ENCODE peak calls at places on chromosome 21, in ten cellular contexts. One of them, this sample, is unnamed. For H3K4me1, the result is how much of the 10 kb centered on the place peaks cover.

GRCh38 chr21:31281561-31281960 is 62.5 kb downstream of the TIAM1 start:
- DNase-seq in astrocyte: no peak
- DNase-seq in CD4-positive, CD25-positive, alpha-beta regulatory T cell: no peak
- DNase-seq in SJSA1: no peak
- DNase-seq in psoas muscle: no peak
- DNase-seq in A549: no peak
- DNase-seq in Caco-2: no peak
- DNase-seq in left ventricle myocardium inferior: no peak
- DNase-seq in upper lobe of right lung: no peak
- DNase-seq in cardiac muscle cell: no peak
- DNase-seq in this sample: no peak

GRCh38 chr21:33686386-33686785 is 44.1 kb downstream of the ITSN1 start:
- DNase-seq in CD4-positive, CD25-positive, alpha-beta regulatory T cell: no peak
- DNase-seq in SJSA1: no peak
- DNase-seq in Caco-2: no peak
- DNase-seq in A549: no peak
- DNase-seq in astrocyte: no peak
- DNase-seq in psoas muscle: no peak
- DNase-seq in left ventricle myocardium inferior: no peak
- DNase-seq in upper lobe of right lung: no peak
- DNase-seq in cardiac muscle cell: no peak
- DNase-seq in this sample: no peak

GRCh38 chr21:32771134-32771523 is 426 bp downstream of the PAXBP1 start:
- DNase-seq in upper lobe of right lung: peak
- DNase-seq in CD4-positive, CD25-positive, alpha-beta regulatory T cell: peak
- DNase-seq in psoas muscle: peak
- DNase-seq in SJSA1: peak
- DNase-seq in cardiac muscle cell: peak
- DNase-seq in Caco-2: peak
- DNase-seq in A549: peak
- DNase-seq in astrocyte: peak
- DNase-seq in left ventricle myocardium inferior: peak
- DNase-seq in this sample: no peak

GRCh38 chr21:30446969-30447368 is 6.9 kb downstream of the KRTAP15-1 start:
- DNase-seq in cardiac muscle cell: no peak
- DNase-seq in SJSA1: no peak
- DNase-seq in CD4-positive, CD25-positive, alpha-beta regulatory T cell: no peak
- DNase-seq in upper lobe of right lung: no peak
- DNase-seq in astrocyte: no peak
- DNase-seq in Caco-2: no peak
- DNase-seq in A549: no peak
- DNase-seq in psoas muscle: no peak
- DNase-seq in left ventricle myocardium inferior: no peak
- DNase-seq in this sample: no peak

GRCh38 chr21:16620921-16621320 is 891.1 kb downstream of the USP25 start:
- DNase-seq in left ventricle myocardium inferior: no peak
- DNase-seq in psoas muscle: no peak
- DNase-seq in CD4-positive, CD25-positive, alpha-beta regulatory T cell: no peak
- DNase-seq in Caco-2: no peak
- DNase-seq in A549: no peak
- DNase-seq in astrocyte: no peak
- DNase-seq in cardiac muscle cell: no peak
- DNase-seq in SJSA1: no peak
- DNase-seq in upper lobe of right lung: no peak
- DNase-seq in this sample: no peak

GRCh38 chr21:14527690-14528652 is 18.1 kb downstream of the SAMSN1 start:
- DNase-seq in psoas muscle: no peak
- DNase-seq in Caco-2: no peak
- DNase-seq in cardiac muscle cell: no peak
- DNase-seq in A549: no peak
- DNase-seq in astrocyte: no peak
- DNase-seq in SJSA1: no peak
- DNase-seq in CD4-positive, CD25-positive, alpha-beta regulatory T cell: no peak
- DNase-seq in left ventricle myocardium inferior: no peak
- DNase-seq in upper lobe of right lung: no peak
- DNase-seq in this sample: no peak

GRCh38 chr21:41186763-41187536 is 19.0 kb downstream of the BACE2 start:
- DNase-seq in A549: no peak
- DNase-seq in SJSA1: no peak
- DNase-seq in left ventricle myocardium inferior: no peak
- DNase-seq in upper lobe of right lung: no peak
- DNase-seq in Caco-2: no peak
- DNase-seq in psoas muscle: no peak
- DNase-seq in astrocyte: no peak
- DNase-seq in CD4-positive, CD25-positive, alpha-beta regulatory T cell: no peak
- DNase-seq in cardiac muscle cell: no peak
- DNase-seq in this sample: no peak

GRCh38 chr21:14284439-14284838 is 68.5 kb downstream of the RBM11 start:
- DNase-seq in Caco-2: no peak
- DNase-seq in psoas muscle: no peak
- DNase-seq in A549: no peak
- DNase-seq in SJSA1: no peak
- DNase-seq in astrocyte: no peak
- DNase-seq in upper lobe of right lung: no peak
- DNase-seq in cardiac muscle cell: no peak
- DNase-seq in left ventricle myocardium inferior: no peak
- DNase-seq in CD4-positive, CD25-positive, alpha-beta regulatory T cell: no peak
- DNase-seq in this sample: no peak

GRCh38 chr21:37829447-37829846 is 86.8 kb downstream of the KCNJ6 start:
- DNase-seq in upper lobe of right lung: no peak
- DNase-seq in CD4-positive, CD25-positive, alpha-beta regulatory T cell: no peak
- DNase-seq in Caco-2: no peak
- DNase-seq in A549: peak
- DNase-seq in SJSA1: peak
- DNase-seq in cardiac muscle cell: no peak
- DNase-seq in psoas muscle: no peak
- DNase-seq in astrocyte: peak
- DNase-seq in left ventricle myocardium inferior: no peak
- DNase-seq in this sample: no peak

GRCh38 chr21:32140212-32141008 is 138.4 kb downstream of the MIS18A start:
- DNase-seq in left ventricle myocardium inferior: no peak
- DNase-seq in Caco-2: no peak
- DNase-seq in astrocyte: no peak
- DNase-seq in SJSA1: no peak
- DNase-seq in A549: no peak
- DNase-seq in CD4-positive, CD25-positive, alpha-beta regulatory T cell: no peak
- DNase-seq in cardiac muscle cell: no peak
- DNase-seq in upper lobe of right lung: no peak
- DNase-seq in psoas muscle: no peak
- DNase-seq in this sample: no peak

GRCh38 chr21:36628096-36628495 is 70.8 kb upstream of the SIM2 start:
- DNase-seq in cardiac muscle cell: no peak
- DNase-seq in upper lobe of right lung: no peak
- DNase-seq in CD4-positive, CD25-positive, alpha-beta regulatory T cell: no peak
- DNase-seq in left ventricle myocardium inferior: no peak
- DNase-seq in A549: no peak
- DNase-seq in psoas muscle: no peak
- DNase-seq in astrocyte: no peak
- DNase-seq in SJSA1: no peak
- DNase-seq in Caco-2: no peak
- DNase-seq in this sample: no peak

GRCh38 chr21:41164052-41164451 is 3.9 kb upstream of the BACE2 start:
- DNase-seq in psoas muscle: no peak
- DNase-seq in cardiac muscle cell: no peak
- DNase-seq in CD4-positive, CD25-positive, alpha-beta regulatory T cell: no peak
- DNase-seq in upper lobe of right lung: no peak
- DNase-seq in left ventricle myocardium inferior: no peak
- DNase-seq in astrocyte: no peak
- DNase-seq in SJSA1: no peak
- DNase-seq in A549: no peak
- DNase-seq in Caco-2: no peak
- DNase-seq in this sample: no peak

GRCh38 chr21:17461582-17461981 is 51.3 kb upstream of the CXADR start:
- DNase-seq in CD4-positive, CD25-positive, alpha-beta regulatory T cell: no peak
- DNase-seq in left ventricle myocardium inferior: no peak
- DNase-seq in cardiac muscle cell: no peak
- DNase-seq in upper lobe of right lung: no peak
- DNase-seq in A549: peak
- DNase-seq in SJSA1: no peak
- DNase-seq in psoas muscle: no peak
- DNase-seq in Caco-2: no peak
- DNase-seq in astrocyte: peak
- DNase-seq in this sample: no peak

GRCh38 chr21:32824950-32825349 is 53.4 kb upstream of the PAXBP1 start:
- DNase-seq in psoas muscle: no peak
- DNase-seq in left ventricle myocardium inferior: no peak
- DNase-seq in SJSA1: no peak
- DNase-seq in Caco-2: no peak
- DNase-seq in A549: no peak
- DNase-seq in astrocyte: no peak
- DNase-seq in cardiac muscle cell: no peak
- DNase-seq in upper lobe of right lung: no peak
- DNase-seq in CD4-positive, CD25-positive, alpha-beta regulatory T cell: no peak
- DNase-seq in this sample: no peak

GRCh38 chr21:15289896-15290841 is 225.4 kb upstream of the NRIP1 start:
- DNase-seq in psoas muscle: peak
- DNase-seq in left ventricle myocardium inferior: peak
- DNase-seq in CD4-positive, CD25-positive, alpha-beta regulatory T cell: peak
- DNase-seq in Caco-2: peak
- DNase-seq in cardiac muscle cell: peak
- DNase-seq in SJSA1: no peak
- DNase-seq in astrocyte: no peak
- DNase-seq in upper lobe of right lung: peak
- DNase-seq in A549: no peak
- DNase-seq in this sample: peak

GRCh38 chr21:15279484-15279883 is 214.7 kb upstream of the NRIP1 start:
- DNase-seq in left ventricle myocardium inferior: no peak
- DNase-seq in SJSA1: no peak
- DNase-seq in cardiac muscle cell: no peak
- DNase-seq in Caco-2: no peak
- DNase-seq in psoas muscle: no peak
- DNase-seq in CD4-positive, CD25-positive, alpha-beta regulatory T cell: no peak
- DNase-seq in A549: no peak
- DNase-seq in upper lobe of right lung: no peak
- DNase-seq in astrocyte: no peak
- DNase-seq in this sample: no peak

GRCh38 chr21:30984897-30985296 is 53.4 kb downstream of the KRTAP19-8 start:
- DNase-seq in upper lobe of right lung: no peak
- DNase-seq in cardiac muscle cell: no peak
- DNase-seq in CD4-positive, CD25-positive, alpha-beta regulatory T cell: no peak
- DNase-seq in Caco-2: no peak
- DNase-seq in SJSA1: no peak
- DNase-seq in astrocyte: no peak
- DNase-seq in A549: no peak
- DNase-seq in psoas muscle: no peak
- DNase-seq in left ventricle myocardium inferior: no peak
- DNase-seq in this sample: no peak

GRCh38 chr21:43597845-43598244 is 61.4 kb downstream of the HSF2BP start:
- DNase-seq in upper lobe of right lung: no peak
- DNase-seq in left ventricle myocardium inferior: no peak
- DNase-seq in A549: no peak
- DNase-seq in CD4-positive, CD25-positive, alpha-beta regulatory T cell: no peak
- DNase-seq in cardiac muscle cell: no peak
- DNase-seq in SJSA1: no peak
- DNase-seq in psoas muscle: no peak
- DNase-seq in astrocyte: no peak
- DNase-seq in Caco-2: no peak
- DNase-seq in this sample: no peak
- H3K4me1 ChIP-seq in upper lobe of right lung: under half
- H3K4me1 ChIP-seq in left ventricle myocardium inferior: under half
- H3K4me1 ChIP-seq in A549: half or more
- H3K4me1 ChIP-seq in CD4-positive, CD25-positive, alpha-beta regulatory T cell: under half
- H3K4me1 ChIP-seq in cardiac muscle cell: under half
- H3K4me1 ChIP-seq in SJSA1: half or more
- H3K4me1 ChIP-seq in psoas muscle: under half
- H3K4me1 ChIP-seq in astrocyte: under half
- H3K4me1 ChIP-seq in Caco-2: under half
- H3K4me1 ChIP-seq in this sample: under half

DNA sequence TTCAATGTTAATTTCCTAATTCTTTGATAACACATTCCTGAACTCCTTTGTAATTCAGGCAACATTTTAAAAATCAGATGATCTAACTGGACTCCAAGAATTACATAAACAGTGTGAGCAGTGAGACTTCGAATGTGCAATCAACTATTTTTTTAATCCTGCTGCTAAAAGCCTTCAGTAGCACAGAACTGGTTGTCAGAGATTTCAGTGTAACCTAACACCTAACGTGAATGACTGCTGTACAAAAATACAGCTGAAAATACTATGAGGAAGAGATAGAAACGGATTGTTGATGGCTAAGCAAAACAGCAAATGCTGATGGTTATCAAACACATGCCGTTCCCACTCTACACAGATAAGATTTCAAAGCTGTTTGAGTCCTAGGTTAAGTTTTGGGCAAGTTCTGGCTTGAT is 46.1 kb downstream of the APP start:
- DNase-seq in psoas muscle: no peak
- DNase-seq in Caco-2: no peak
- DNase-seq in astrocyte: peak
- DNase-seq in A549: no peak
- DNase-seq in CD4-positive, CD25-positive, alpha-beta regulatory T cell: no peak
- DNase-seq in upper lobe of right lung: no peak
- DNase-seq in SJSA1: no peak
- DNase-seq in cardiac muscle cell: peak
- DNase-seq in left ventricle myocardium inferior: no peak
- DNase-seq in this sample: no peak
- H3K4me1 ChIP-seq in psoas muscle: under half
- H3K4me1 ChIP-seq in Caco-2: half or more
- H3K4me1 ChIP-seq in astrocyte: under half
- H3K4me1 ChIP-seq in A549: half or more
- H3K4me1 ChIP-seq in CD4-positive, CD25-positive, alpha-beta regulatory T cell: under half
- H3K4me1 ChIP-seq in upper lobe of right lung: under half
- H3K4me1 ChIP-seq in SJSA1: half or more
- H3K4me1 ChIP-seq in cardiac muscle cell: half or more
- H3K4me1 ChIP-seq in left ventricle myocardium inferior: half or more
- H3K4me1 ChIP-seq in this sample: half or more

GRCh38 chr21:42188663-42189062 is 30.3 kb upstream of the ABCG1 start:
- DNase-seq in upper lobe of right lung: no peak
- DNase-seq in CD4-positive, CD25-positive, alpha-beta regulatory T cell: no peak
- DNase-seq in Caco-2: no peak
- DNase-seq in left ventricle myocardium inferior: no peak
- DNase-seq in SJSA1: no peak
- DNase-seq in cardiac muscle cell: no peak
- DNase-seq in psoas muscle: no peak
- DNase-seq in A549: no peak
- DNase-seq in astrocyte: no peak
- DNase-seq in this sample: no peak
- H3K4me1 ChIP-seq in upper lobe of right lung: under half
- H3K4me1 ChIP-seq in CD4-positive, CD25-positive, alpha-beta regulatory T cell: half or more
- H3K4me1 ChIP-seq in Caco-2: under half
- H3K4me1 ChIP-seq in left ventricle myocardium inferior: under half
- H3K4me1 ChIP-seq in SJSA1: under half
- H3K4me1 ChIP-seq in cardiac muscle cell: under half
- H3K4me1 ChIP-seq in psoas muscle: under half
- H3K4me1 ChIP-seq in A549: under half
- H3K4me1 ChIP-seq in astrocyte: under half
- H3K4me1 ChIP-seq in this sample: under half

DNA sequence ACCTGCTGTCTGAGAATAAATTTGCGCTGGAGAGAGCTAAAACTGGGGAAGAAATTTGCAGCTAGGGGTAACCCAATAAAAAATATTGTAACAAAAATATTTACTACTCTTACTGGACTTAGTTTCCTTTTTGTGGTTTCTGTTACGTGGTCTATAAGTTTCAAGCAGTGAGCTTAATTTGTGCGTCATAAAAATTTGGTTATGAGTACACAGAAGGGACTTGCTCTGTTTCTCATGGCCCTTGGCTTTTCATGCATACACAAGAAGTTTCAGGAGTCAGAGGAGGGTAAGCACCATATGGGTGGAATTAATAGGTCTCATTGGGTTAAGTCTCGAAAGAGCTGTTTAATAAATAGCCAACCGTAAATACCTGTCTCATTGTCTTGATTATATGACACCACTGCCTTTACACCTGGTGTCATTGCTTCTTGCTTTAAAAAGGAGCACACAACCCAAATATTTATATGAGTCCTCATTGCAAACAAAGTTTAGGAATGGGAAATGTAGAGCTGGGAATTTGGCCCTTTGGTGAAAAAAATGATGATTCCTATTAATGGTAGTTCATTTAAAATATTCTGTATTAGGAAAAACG is 1.9 kb downstream of the BACH1 start:
- DNase-seq in SJSA1: no peak
- DNase-seq in CD4-positive, CD25-positive, alpha-beta regulatory T cell: no peak
- DNase-seq in psoas muscle: no peak
- DNase-seq in astrocyte: peak
- DNase-seq in left ventricle myocardium inferior: no peak
- DNase-seq in Caco-2: no peak
- DNase-seq in A549: no peak
- DNase-seq in upper lobe of right lung: no peak
- DNase-seq in cardiac muscle cell: no peak
- DNase-seq in this sample: no peak
- H3K4me1 ChIP-seq in SJSA1: half or more
- H3K4me1 ChIP-seq in CD4-positive, CD25-positive, alpha-beta regulatory T cell: half or more
- H3K4me1 ChIP-seq in psoas muscle: under half
- H3K4me1 ChIP-seq in astrocyte: under half
- H3K4me1 ChIP-seq in left ventricle myocardium inferior: half or more
- H3K4me1 ChIP-seq in Caco-2: under half
- H3K4me1 ChIP-seq in A549: under half
- H3K4me1 ChIP-seq in upper lobe of right lung: half or more
- H3K4me1 ChIP-seq in cardiac muscle cell: under half
- H3K4me1 ChIP-seq in this sample: under half

This sample was measured in HAP-1.